ENCODE peak calls at places on chromosomes 7 and 10, in nine cellular contexts. E, P, J, V, F, M, Y, R and Q are unnamed samples.

GRCh38 chr7:73329861-73330581 is 2.1 kb downstream of the FKBP6 start:
- DNase-seq in F (no peak), E (peak), J (no peak), P (peak), M (peak), R (no peak), Y (no peak), V (no peak), Q (no peak)

GRCh38 chr7:4871930-4872675 is 10.3 kb upstream of the PAPOLB start:
- DNase-seq in F (no peak), Y (no peak), R (no peak), M (no peak), E (no peak), P (no peak), J (no peak), V (no peak), Q (no peak)

GRCh38 chr10:93921338-93921737 is 27.6 kb downstream of the SLC35G1 start:
- DNase-seq in E (no peak), M (peak), J (no peak), Y (no peak), V (peak), P (no peak), F (no peak), R (no peak), Q (no peak)

GRCh38 chr7:122844191-122844988 is 41.9 kb downstream of the CADPS2 start:
- DNase-seq in J (no peak), Y (no peak), E (no peak), R (no peak), F (no peak), M (peak), P (no peak), V (no peak), Q (no peak)

GRCh38 chr7:27198871-27199801 is 755 bp downstream of the HOXA13 start:
- DNase-seq in V (no peak), E (no peak), R (no peak), M (peak), Y (peak), F (no peak), P (no peak), J (no peak), Q (no peak)

GRCh38 chr10:48526371-48526821 is 78.5 kb downstream of the ARHGAP22 start:
- DNase-seq in E (peak), Y (no peak), P (peak), M (peak), V (no peak), R (peak), J (no peak), F (no peak), Q (no peak)

GRCh38 chr7:32890010-32890552 is 1.5 kb downstream of the KBTBD2 start:
- DNase-seq in E (peak), R (no peak), M (peak), P (peak), F (no peak), J (no peak), V (peak), Y (no peak), Q (no peak)

GRCh38 chr10:69797959-69798358 is 3.7 kb upstream of the COL13A1 start:
- DNase-seq in Y (no peak), E (no peak), J (no peak), M (no peak), F (no peak), V (no peak), R (no peak), P (no peak), Q (no peak)

GRCh38 chr7:138797715-138798320 is at the start of the genes ATP6V0A4 and TMEM213:
- DNase-seq in P (no peak), Y (no peak), E (peak), F (no peak), J (no peak), M (no peak), R (no peak), V (no peak), Q (no peak)

GRCh38 chr10:119020627-119020946 is 8.9 kb upstream of the NANOS1 start:
- DNase-seq in J (no peak), R (no peak), E (peak), M (no peak), F (no peak), P (no peak), Y (no peak), V (peak), Q (no peak)

GRCh38 chr10:114876602-114877300 is 55.2 kb downstream of the FHIP2A start:
- DNase-seq in F (peak), P (peak), E (peak), V (peak), M (peak), Y (peak), R (no peak), J (peak), Q (no peak)

GRCh38 chr10:118447478-118447877 is 105.4 kb upstream of the FAM204A start:
- DNase-seq in M (no peak), P (no peak), E (peak), F (no peak), V (no peak), Y (no peak), J (no peak), R (no peak), Q (no peak)

GRCh38 chr10:11243425-11244222 is 226.0 kb downstream of the CELF2 start:
- DNase-seq in F (no peak), R (no peak), J (no peak), Y (no peak), E (no peak), M (no peak), V (no peak), P (peak), Q (no peak)

GRCh38 chr10:113436836-113437235 is 116.0 kb upstream of the HABP2 start:
- DNase-seq in F (no peak), M (no peak), E (peak), V (no peak), R (no peak), J (no peak), Y (no peak), P (no peak), Q (no peak)

GRCh38 chr7:43868681-43869017 is 668 bp downstream of the MRPS24 start:
- DNase-seq in J (no peak), E (no peak), M (no peak), R (no peak), V (no peak), Y (no peak), P (no peak), F (no peak), Q (no peak)

GRCh38 chr7:26083113-26083512 is 68.9 kb upstream of the NFE2L3 start:
- DNase-seq in E (peak), M (no peak), R (peak), P (no peak), Y (no peak), J (no peak), F (no peak), V (no peak), Q (no peak)

GRCh38 chr10:16518822-16519221 is 2.9 kb downstream of the C1QL3 start:
- DNase-seq in Y (no peak), F (no peak), R (no peak), V (no peak), J (no peak), M (peak), E (no peak), P (no peak), Q (no peak)

GRCh38 chr7:147008530-147008929 is 891.9 kb downstream of the CNTNAP2 start:
- DNase-seq in V (no peak), P (no peak), M (no peak), J (no peak), E (no peak), F (no peak), R (no peak), Y (no peak), Q (no peak)

GRCh38 chr10:77667426-77668324 is 30.1 kb upstream of the KCNMA1 start:
- DNase-seq in M (no peak), J (no peak), P (no peak), F (no peak), R (no peak), V (no peak), E (no peak), Y (peak), Q (no peak)